ENCODE peak calls at places on chromosomes 5 and 9, in six cellular contexts. V, M, G, T, S and Y are unnamed samples.

GRCh38 chr9:70427161-70427945 is 12.9 kb upstream of the KLF9 start:
- DNase-seq in V (no peak), M (no peak), G (no peak), T (no peak), S (no peak), Y (no peak)

GRCh38 chr5:33894566-33894965 is 2.8 kb upstream of the ADAMTS12 start:
- DNase-seq in V (no peak), M (peak), G (no peak), T (no peak), S (no peak), Y (peak)

GRCh38 chr9:16901589-16901988 is 31.1 kb upstream of the BNC2 start:
- DNase-seq in V (no peak), M (no peak), G (no peak), T (no peak), S (no peak), Y (no peak)

GRCh38 chr9:78023003-78023741 is 8.4 kb downstream of the GNAQ start:
- DNase-seq in V (no peak), M (no peak), G (no peak), T (no peak), S (no peak), Y (no peak)

GRCh38 chr9:89309608-89310485 is 1.1 kb upstream of the CKS2 start:
- DNase-seq in V (no peak), M (no peak), G (no peak), T (no peak), S (no peak), Y (no peak)

GRCh38 chr5:62208218-62208852 is 97.7 kb upstream of the KIF2A start:
- DNase-seq in V (no peak), M (no peak), G (no peak), T (no peak), S (no peak), Y (no peak)

GRCh38 chr5:31211098-31211497 is 17.6 kb downstream of the CDH6 start:
- DNase-seq in V (no peak), M (no peak), G (no peak), T (no peak), S (no peak), Y (no peak)

GRCh38 chr5:153555420-153556114 is 65.1 kb downstream of the GRIA1 start:
- DNase-seq in V (no peak), M (no peak), G (no peak), T (no peak), S (no peak), Y (no peak)

GRCh38 chr5:59525957-59526356 is 367.6 kb downstream of the PDE4D start:
- DNase-seq in V (no peak), M (no peak), G (no peak), T (no peak), S (no peak), Y (peak)

GRCh38 chr9:76654575-76654974 is 109.7 kb upstream of the PCA3 start:
- DNase-seq in V (no peak), M (peak), G (no peak), T (peak), S (no peak), Y (peak)

GRCh38 chr9:111857555-111858211 is 38.9 kb upstream of the UGCG start:
- DNase-seq in V (no peak), M (no peak), G (no peak), T (no peak), S (no peak), Y (peak)

GRCh38 chr5:34609951-34610431 is 46.1 kb upstream of the RAI14 start:
- DNase-seq in V (no peak), M (no peak), G (no peak), T (no peak), S (no peak), Y (no peak)

GRCh38 chr9:134205636-134206316 is 41.4 kb upstream of the RNU6ATAC start:
- DNase-seq in V (peak), M (no peak), G (peak), T (no peak), S (no peak), Y (no peak)

GRCh38 chr9:111038336-111039202 is at the start of gene LPAR1:
- DNase-seq in V (peak), M (no peak), G (no peak), T (no peak), S (peak), Y (peak)